ENCODE peak calls at places on chromosome 22, in four cellular contexts. L is neural progenitor cell, U is lower lobe of right lung, E is nephron progenitor cell. S is an unnamed sample.

GRCh38 chr22:24525416-24526037 is 29.4 kb downstream of the GUCD1 start:
- DNase-seq in U (peak; percentile 82), E (peak; percentile 78), L (peak; percentile 67), S (peak; percentile 76)

GRCh38 chr22:29260601-29261315 is 7.0 kb downstream of the RHBDD3 start:
- DNase-seq in E (no peak), L (no peak), U (no peak), S (no peak)

GRCh38 chr22:48835364-48835763 is 992.3 kb downstream of the BRD1 start:
- DNase-seq in U (no peak), E (no peak), L (no peak), S (no peak)

GRCh38 chr22:45094826-45095225 is 68.9 kb upstream of the NUP50 start:
- DNase-seq in U (no peak), L (no peak), E (no peak), S (no peak)

GRCh38 chr22:46638601-46639431 is 18.6 kb downstream of the GRAMD4 start:
- DNase-seq in L (no peak), U (peak; percentile 76), E (no peak), S (no peak)

GRCh38 chr22:37823134-37823985 is at the start of gene GALR3:
- DNase-seq in U (no peak), E (no peak), L (no peak), S (no peak)

GRCh38 chr22:20646906-20647305 is 127.0 kb upstream of the SERPIND1 start:
- DNase-seq in L (no peak), E (no peak), U (no peak), S (no peak)

GRCh38 chr22:45877651-45878050 is 99.3 kb downstream of the WNT7B start:
- DNase-seq in U (peak; percentile 35), L (no peak), E (no peak), S (no peak)

GRCh38 chr22:33013051-33013450 is 45.1 kb downstream of the SYN3 start:
- DNase-seq in L (no peak), U (no peak), E (no peak), S (no peak)

GRCh38 chr22:24937114-24937513 is 9.4 kb downstream of the LHFPL7 start:
- DNase-seq in U (no peak), L (peak; percentile 33), E (no peak), S (peak; percentile 36)

GRCh38 chr22:38272373-38273134 is at the start of gene TMEM184B:
- DNase-seq in L (peak; percentile 94), U (peak; percentile 81), E (peak; percentile 85), S (peak; percentile 83)

GRCh38 chr22:33324228-33324627 is 266.0 kb upstream of the SYN3 start:
- DNase-seq in U (no peak), E (no peak), L (no peak), S (no peak)

GRCh38 chr22:44430716-44431115 is 67.3 kb downstream of the RTL6 start:
- DNase-seq in E (no peak), L (no peak), U (no peak), S (no peak)

GRCh38 chr22:45336971-45337431 is 27.3 kb downstream of the FAM118A start:
- DNase-seq in E (no peak), U (peak; percentile 67), L (no peak), S (no peak)

DNA sequence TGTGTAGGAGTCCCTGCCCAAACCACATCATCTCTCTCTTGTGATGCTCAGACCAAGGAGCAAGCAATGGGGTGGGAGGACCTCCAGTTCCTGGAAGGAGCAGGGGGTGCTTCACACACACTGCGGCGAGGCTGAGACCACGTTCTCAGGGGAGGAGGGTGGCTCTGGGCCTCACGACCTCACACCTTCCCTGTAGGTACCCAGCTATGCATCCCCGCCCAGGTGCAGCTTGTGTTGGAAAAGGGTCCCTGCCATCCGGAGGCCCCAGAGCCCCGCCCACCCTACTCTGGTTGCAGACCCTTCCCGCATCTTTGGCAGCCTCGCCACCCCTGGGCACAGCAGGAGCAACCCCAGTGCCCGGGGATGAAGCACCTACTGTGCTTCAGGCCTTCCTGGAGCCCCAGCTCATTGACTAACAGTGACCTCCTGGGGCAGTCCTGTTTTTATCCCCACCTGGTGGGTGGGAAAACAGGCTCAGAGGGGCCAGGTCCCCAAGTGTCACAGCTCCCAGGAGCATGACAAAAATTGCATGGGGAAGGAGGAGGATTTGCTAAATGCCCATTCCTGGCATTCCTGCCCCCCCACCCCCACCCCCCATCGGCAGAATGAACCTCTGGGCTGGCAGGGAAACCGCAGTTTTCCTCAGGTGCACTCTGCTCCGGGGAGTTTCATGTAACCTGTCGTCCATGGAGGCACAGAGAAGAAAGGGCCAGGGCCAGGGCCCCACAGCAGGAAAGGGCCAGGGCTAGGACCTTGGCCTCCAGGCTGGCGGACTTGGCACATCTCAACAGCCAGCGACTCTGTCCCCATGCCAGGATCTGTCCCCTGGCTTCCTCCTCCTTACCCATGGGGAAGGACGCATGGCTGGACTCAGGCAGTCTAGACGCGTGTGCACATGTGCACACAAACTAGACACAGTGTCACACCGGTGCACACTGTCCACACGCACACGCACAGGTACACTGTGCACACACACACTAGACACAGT is 81.0 kb downstream of the IGLL1 start:
- DNase-seq in U (peak; percentile 20), L (no peak), E (no peak), S (no peak)
- TF ChIP-seq CTCF in U (no peak), L (no peak), E (no peak), S (no peak)

GRCh38 chr22:50695421-50696250 is 23.0 kb downstream of the SHANK3 start:
- DNase-seq in L (no peak), E (no peak), U (peak; percentile 30), S (no peak)

GRCh38 chr22:50694766-50695420 is 22.3 kb downstream of the SHANK3 start:
- DNase-seq in U (peak; percentile 39), E (no peak), L (no peak), S (no peak)

GRCh38 chr22:50696251-50696798 is 23.7 kb downstream of the SHANK3 start:
- DNase-seq in L (no peak), U (peak; percentile 27), E (no peak), S (no peak)

GRCh38 chr22:50693462-50693861 is 20.8 kb downstream of the SHANK3 start:
- DNase-seq in L (no peak), U (no peak), E (no peak), S (no peak)

DNA sequence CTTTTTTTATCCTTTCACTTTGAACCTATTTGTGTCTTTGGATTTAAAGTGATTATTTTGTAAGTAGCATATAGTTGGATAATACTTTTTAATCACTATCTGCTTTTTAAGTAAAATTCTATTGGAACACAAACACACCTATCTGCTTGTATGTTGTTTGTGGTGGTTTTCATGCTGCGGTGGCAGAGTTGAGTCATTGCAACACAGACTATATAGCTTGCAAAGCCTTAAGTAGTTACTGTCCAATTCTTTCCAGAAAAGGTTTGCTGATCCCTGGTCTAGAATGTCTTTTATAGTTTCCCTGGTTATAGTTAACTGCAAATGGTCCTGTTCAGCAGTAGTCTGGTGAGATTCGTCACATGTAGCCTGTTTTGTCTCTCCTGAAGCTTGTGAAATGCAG is 21.5 kb downstream of the SHANK3 start:
- DNase-seq in L (no peak), E (no peak), U (no peak), S (no peak)
- TF ChIP-seq CTCF in L (no peak), E (no peak), U (no peak), S (no peak)

DNA sequence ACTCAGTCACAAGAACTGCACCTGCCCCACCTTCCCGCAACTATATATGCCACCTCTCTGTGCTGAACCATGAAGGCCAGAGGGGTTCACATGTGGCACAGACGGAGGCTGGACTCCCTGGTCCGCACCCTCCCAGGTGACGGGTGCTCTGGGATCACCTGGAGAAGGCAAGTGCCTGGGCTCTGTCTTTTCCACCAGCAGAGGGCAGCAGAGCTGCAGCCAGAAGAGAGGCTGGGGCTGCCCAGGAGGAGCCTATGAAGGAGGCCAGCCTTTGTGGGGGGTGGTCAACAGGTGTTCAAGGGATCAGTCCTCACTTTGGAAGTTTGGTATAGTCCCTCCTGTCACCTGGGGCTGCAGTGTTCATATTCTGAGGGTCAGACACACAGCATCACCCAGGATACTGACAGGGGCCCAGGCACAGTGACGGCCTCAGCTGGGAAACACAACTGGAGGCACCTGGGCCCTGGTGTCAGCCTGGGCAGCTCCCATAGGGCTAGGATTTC is 39.2 kb upstream of the IGLL5 start:
- DNase-seq in L (peak; percentile 81), E (peak; percentile 79), U (peak; percentile 64), S (peak; percentile 75)
- TF ChIP-seq CTCF in L (peak; percentile 92), E (peak; percentile 92), U (peak; percentile 95), S (peak; percentile 85)

GRCh38 chr22:35411112-35411511 is 11.2 kb downstream of the MCM5 start:
- DNase-seq in E (no peak), L (no peak), U (no peak), S (no peak)
- TF ChIP-seq CTCF in E (no peak), L (no peak), U (no peak), S (no peak)